ENCODE peak calls at places on chromosomes 1 and 21, in six cellular contexts. U, V, F, O, Z and A are unnamed samples.

GRCh38 chr1:76864383-76864782 is 2.9 kb upstream of the ST6GALNAC5 start:
- DNase-seq in Z (no peak), V (no peak), O (no peak), F (no peak), U (no peak), A (no peak)

GRCh38 chr1:33397125-33397506 is 33.8 kb downstream of the PHC2 start:
- DNase-seq in U (no peak), Z (no peak), O (no peak), F (no peak), V (no peak), A (no peak)

GRCh38 chr21:36155603-36156338 is 853 bp upstream of the DOP1B start:
- DNase-seq in V (peak), O (no peak), U (peak), Z (no peak), F (no peak), A (peak)

GRCh38 chr1:17377325-17377953 is 5.4 kb downstream of the PADI6 start:
- DNase-seq in F (no peak), V (no peak), U (no peak), O (no peak), Z (no peak), A (peak)

GRCh38 chr1:119626841-119627240 is 21.2 kb downstream of the ZNF697 start:
- DNase-seq in O (no peak), F (no peak), Z (no peak), U (no peak), V (no peak), A (no peak)

GRCh38 chr1:3581296-3581695 is 30.0 kb downstream of the MEGF6 start:
- DNase-seq in V (no peak), F (no peak), O (no peak), Z (no peak), U (no peak), A (no peak)

GRCh38 chr1:42937836-42938595 is 20.7 kb downstream of the SLC2A1 start:
- DNase-seq in Z (no peak), O (no peak), F (peak), U (no peak), V (no peak), A (no peak)

GRCh38 chr1:16971330-16972209 is 8.8 kb downstream of the MFAP2 start:
- DNase-seq in F (no peak), U (no peak), V (no peak), O (no peak), Z (no peak), A (no peak)

GRCh38 chr1:67647036-67647798 is 37.8 kb upstream of the GADD45A start:
- DNase-seq in F (no peak), U (no peak), V (no peak), O (peak), Z (no peak), A (no peak)

GRCh38 chr1:93649231-93649630 is 32.4 kb downstream of the BCAR3 start:
- DNase-seq in O (no peak), Z (no peak), U (no peak), V (no peak), F (no peak), A (no peak)

DNA sequence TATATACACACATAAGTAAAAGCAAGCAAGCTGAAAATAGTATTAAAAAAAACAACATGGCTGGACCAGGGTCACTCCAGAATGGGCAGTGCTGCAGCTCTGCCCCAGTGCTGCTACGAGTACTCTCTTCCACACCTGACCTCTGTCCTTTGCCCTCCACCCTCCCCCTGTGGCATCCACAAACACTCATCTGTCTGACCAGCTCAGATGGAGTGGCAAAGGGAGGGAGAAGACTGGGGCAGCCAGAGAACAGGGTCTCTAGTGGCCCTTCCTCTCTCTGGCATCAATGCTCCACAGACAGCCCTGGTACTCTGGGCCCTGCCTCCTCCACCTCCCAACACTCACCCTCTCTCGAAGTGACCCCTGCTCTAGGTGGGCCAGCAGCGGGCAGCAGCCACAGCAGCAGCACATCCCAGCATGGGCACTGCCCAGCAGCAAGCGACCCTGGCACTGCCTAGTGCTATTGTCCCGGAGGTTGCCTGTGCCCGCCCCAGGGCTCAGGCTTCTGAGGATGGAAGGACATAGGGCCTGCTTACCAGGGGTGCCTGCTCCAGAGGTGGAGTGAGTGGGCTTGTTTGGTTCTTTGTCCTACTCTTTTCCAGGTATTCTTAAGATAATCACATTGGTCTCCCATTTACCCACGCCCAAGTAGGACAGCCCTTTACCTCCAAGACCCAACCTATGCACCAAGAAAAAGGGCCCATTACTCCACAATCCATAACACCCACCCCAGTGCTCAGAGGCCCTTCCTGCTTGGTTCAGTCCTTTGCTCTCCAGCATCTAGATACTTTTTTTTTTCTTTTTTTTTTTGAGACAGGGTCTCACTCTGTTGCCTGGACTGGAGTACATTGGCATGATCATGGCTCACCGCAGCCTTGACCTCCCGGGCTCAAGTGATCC is 6.2 kb downstream of the ARHGEF2 start:
- DNase-seq in F (no peak), Z (no peak), O (no peak), U (no peak), V (no peak), A (no peak)
- H3K27ac ChIP-seq in F (no peak), Z (no peak), O (no peak), U (no peak), V (peak), A (no peak)

GRCh38 chr21:45980697-45981096 is 873 bp upstream of the COL6A1 start:
- DNase-seq in V (no peak), Z (no peak), O (no peak), U (no peak), F (no peak), A (no peak)
- H3K27ac ChIP-seq in V (peak), Z (peak), O (no peak), U (no peak), F (peak), A (no peak)

DNA sequence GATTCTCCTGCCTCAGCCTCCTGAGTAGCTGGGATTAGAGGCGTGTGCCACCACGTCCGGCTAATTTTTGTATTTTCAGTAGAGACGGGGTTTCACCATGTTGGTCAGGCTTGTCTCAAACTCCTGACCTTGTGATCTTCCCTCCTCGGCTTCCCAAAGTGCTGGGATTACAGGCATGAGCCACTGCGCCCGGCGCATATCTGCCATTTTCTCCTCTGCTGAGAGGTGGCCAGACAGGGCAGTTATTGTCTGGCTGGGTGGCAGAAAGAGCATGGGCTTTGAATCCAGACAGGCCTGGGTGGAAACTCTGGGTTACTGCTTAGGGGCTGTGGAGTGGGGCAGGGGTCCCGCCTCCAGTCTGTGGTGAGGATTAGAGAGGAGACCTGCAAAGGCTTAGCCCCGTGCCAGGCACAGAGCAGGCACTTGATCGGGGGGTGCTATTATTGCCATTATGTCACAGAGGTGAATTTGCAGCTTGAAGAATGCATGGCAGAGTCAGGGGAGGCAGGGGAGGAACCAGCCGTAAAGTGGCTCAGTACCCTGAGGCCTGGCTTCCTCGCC is 73.9 kb downstream of the MAN1C1 start:
- DNase-seq in U (no peak), O (no peak), V (no peak), Z (no peak), F (no peak), A (no peak)
- H3K27ac ChIP-seq in U (no peak), O (no peak), V (no peak), Z (no peak), F (no peak), A (no peak)

DNA sequence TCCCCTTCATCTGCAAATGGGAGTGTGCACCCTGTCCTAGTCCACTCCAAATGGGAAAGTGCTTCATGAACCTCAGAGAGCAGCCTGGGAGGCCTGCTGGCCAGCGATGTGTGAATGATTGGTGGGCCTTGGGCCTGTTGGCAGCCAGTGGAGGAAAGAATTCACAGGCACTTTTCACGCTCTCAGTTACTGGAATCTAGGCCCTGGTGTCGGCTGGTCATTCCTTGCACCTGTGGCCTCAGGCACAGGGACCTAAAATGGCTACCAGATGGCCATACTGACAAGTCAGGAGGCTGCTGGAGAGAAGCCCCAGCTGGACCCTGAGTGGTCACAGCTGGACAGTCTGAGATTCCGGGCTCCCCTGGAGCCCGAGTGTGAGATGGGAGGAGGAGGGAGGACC is 18.4 kb upstream of the EDN2 start:
- DNase-seq in V (no peak), O (no peak), Z (no peak), F (no peak), U (no peak), A (no peak)
- H3K27ac ChIP-seq in V (no peak), O (no peak), Z (no peak), F (no peak), U (no peak), A (no peak)